ENCODE peak calls at places on chromosome 2, in eight cellular contexts. One of them, this sample, is unnamed.

GRCh38 chr2:174635747-174636399 is 38.3 kb upstream of the WIPF1 start:
- DNase-seq in stimulated activated CD4-positive, alpha-beta T cell treated with anti-CD3 and anti-CD28 coated beads, Interleukin-2, amount 100 ng/mL, for 24 hours: no peak
- DNase-seq in stomach: no peak
- DNase-seq in MM.1S: no peak
- DNase-seq in activated T-cell treated with anti-CD3 and anti-CD28 coated beads, Interleukin-2, amount 50 U/mL, for 48 hours: no peak
- DNase-seq in iris pigment epithelial cell: peak
- DNase-seq in AG09309: no peak
- DNase-seq in T-helper 9 cell: no peak
- DNase-seq in this sample: no peak

GRCh38 chr2:178204987-178205386 is 10.7 kb downstream of the OSBPL6 start:
- DNase-seq in stimulated activated CD4-positive, alpha-beta T cell treated with anti-CD3 and anti-CD28 coated beads, Interleukin-2, amount 100 ng/mL, for 24 hours: no peak
- DNase-seq in stomach: no peak
- DNase-seq in MM.1S: no peak
- DNase-seq in activated T-cell treated with anti-CD3 and anti-CD28 coated beads, Interleukin-2, amount 50 U/mL, for 48 hours: no peak
- DNase-seq in iris pigment epithelial cell: no peak
- DNase-seq in AG09309: no peak
- DNase-seq in T-helper 9 cell: no peak
- DNase-seq in this sample: no peak

GRCh38 chr2:239387811-239388210 is 13.0 kb downstream of the HDAC4 start:
- DNase-seq in stimulated activated CD4-positive, alpha-beta T cell treated with anti-CD3 and anti-CD28 coated beads, Interleukin-2, amount 100 ng/mL, for 24 hours: no peak
- DNase-seq in stomach: no peak
- DNase-seq in MM.1S: no peak
- DNase-seq in activated T-cell treated with anti-CD3 and anti-CD28 coated beads, Interleukin-2, amount 50 U/mL, for 48 hours: no peak
- DNase-seq in iris pigment epithelial cell: no peak
- DNase-seq in AG09309: no peak
- DNase-seq in T-helper 9 cell: no peak
- DNase-seq in this sample: no peak

GRCh38 chr2:120974950-120975349 is 239.3 kb downstream of the GLI2 start:
- DNase-seq in stimulated activated CD4-positive, alpha-beta T cell treated with anti-CD3 and anti-CD28 coated beads, Interleukin-2, amount 100 ng/mL, for 24 hours: no peak
- DNase-seq in stomach: no peak
- DNase-seq in MM.1S: no peak
- DNase-seq in activated T-cell treated with anti-CD3 and anti-CD28 coated beads, Interleukin-2, amount 50 U/mL, for 48 hours: no peak
- DNase-seq in iris pigment epithelial cell: no peak
- DNase-seq in AG09309: no peak
- DNase-seq in T-helper 9 cell: no peak
- DNase-seq in this sample: no peak

GRCh38 chr2:118249970-118250369 is 161.7 kb downstream of the INSIG2 start:
- DNase-seq in stimulated activated CD4-positive, alpha-beta T cell treated with anti-CD3 and anti-CD28 coated beads, Interleukin-2, amount 100 ng/mL, for 24 hours: no peak
- DNase-seq in stomach: no peak
- DNase-seq in MM.1S: no peak
- DNase-seq in activated T-cell treated with anti-CD3 and anti-CD28 coated beads, Interleukin-2, amount 50 U/mL, for 48 hours: no peak
- DNase-seq in iris pigment epithelial cell: peak
- DNase-seq in AG09309: peak
- DNase-seq in T-helper 9 cell: no peak
- DNase-seq in this sample: peak

GRCh38 chr2:137467246-137467862 is 496.9 kb upstream of the HNMT start:
- DNase-seq in stimulated activated CD4-positive, alpha-beta T cell treated with anti-CD3 and anti-CD28 coated beads, Interleukin-2, amount 100 ng/mL, for 24 hours: peak
- DNase-seq in stomach: no peak
- DNase-seq in MM.1S: peak
- DNase-seq in activated T-cell treated with anti-CD3 and anti-CD28 coated beads, Interleukin-2, amount 50 U/mL, for 48 hours: no peak
- DNase-seq in iris pigment epithelial cell: peak
- DNase-seq in AG09309: no peak
- DNase-seq in T-helper 9 cell: no peak
- DNase-seq in this sample: no peak

GRCh38 chr2:182186132-182186735 is 200.6 kb downstream of the PPP1R1C start:
- DNase-seq in stimulated activated CD4-positive, alpha-beta T cell treated with anti-CD3 and anti-CD28 coated beads, Interleukin-2, amount 100 ng/mL, for 24 hours: no peak
- DNase-seq in stomach: no peak
- DNase-seq in MM.1S: peak
- DNase-seq in activated T-cell treated with anti-CD3 and anti-CD28 coated beads, Interleukin-2, amount 50 U/mL, for 48 hours: no peak
- DNase-seq in iris pigment epithelial cell: peak
- DNase-seq in AG09309: no peak
- DNase-seq in T-helper 9 cell: no peak
- DNase-seq in this sample: no peak

GRCh38 chr2:152407204-152407721 is 72.3 kb downstream of the FMNL2 start:
- DNase-seq in stimulated activated CD4-positive, alpha-beta T cell treated with anti-CD3 and anti-CD28 coated beads, Interleukin-2, amount 100 ng/mL, for 24 hours: peak
- DNase-seq in stomach: no peak
- DNase-seq in MM.1S: peak
- DNase-seq in activated T-cell treated with anti-CD3 and anti-CD28 coated beads, Interleukin-2, amount 50 U/mL, for 48 hours: no peak
- DNase-seq in iris pigment epithelial cell: peak
- DNase-seq in AG09309: no peak
- DNase-seq in T-helper 9 cell: no peak
- DNase-seq in this sample: no peak

GRCh38 chr2:121071058-121071504 is 213.9 kb downstream of the TFCP2L1 start:
- DNase-seq in stimulated activated CD4-positive, alpha-beta T cell treated with anti-CD3 and anti-CD28 coated beads, Interleukin-2, amount 100 ng/mL, for 24 hours: peak
- DNase-seq in stomach: peak
- DNase-seq in MM.1S: no peak
- DNase-seq in activated T-cell treated with anti-CD3 and anti-CD28 coated beads, Interleukin-2, amount 50 U/mL, for 48 hours: peak
- DNase-seq in iris pigment epithelial cell: peak
- DNase-seq in AG09309: no peak
- DNase-seq in T-helper 9 cell: peak
- DNase-seq in this sample: no peak

GRCh38 chr2:172877826-172878225 is 142.2 kb downstream of the RAPGEF4 start:
- DNase-seq in stimulated activated CD4-positive, alpha-beta T cell treated with anti-CD3 and anti-CD28 coated beads, Interleukin-2, amount 100 ng/mL, for 24 hours: no peak
- DNase-seq in stomach: no peak
- DNase-seq in MM.1S: no peak
- DNase-seq in activated T-cell treated with anti-CD3 and anti-CD28 coated beads, Interleukin-2, amount 50 U/mL, for 48 hours: no peak
- DNase-seq in iris pigment epithelial cell: peak
- DNase-seq in AG09309: no peak
- DNase-seq in T-helper 9 cell: no peak
- DNase-seq in this sample: no peak

GRCh38 chr2:63698825-63699548 is 110.2 kb downstream of the MDH1 start:
- DNase-seq in stimulated activated CD4-positive, alpha-beta T cell treated with anti-CD3 and anti-CD28 coated beads, Interleukin-2, amount 100 ng/mL, for 24 hours: no peak
- DNase-seq in stomach: no peak
- DNase-seq in MM.1S: peak
- DNase-seq in activated T-cell treated with anti-CD3 and anti-CD28 coated beads, Interleukin-2, amount 50 U/mL, for 48 hours: no peak
- DNase-seq in iris pigment epithelial cell: peak
- DNase-seq in AG09309: peak
- DNase-seq in T-helper 9 cell: no peak
- DNase-seq in this sample: peak

GRCh38 chr2:45960057-45960863 is 308.8 kb downstream of the PRKCE start:
- DNase-seq in stimulated activated CD4-positive, alpha-beta T cell treated with anti-CD3 and anti-CD28 coated beads, Interleukin-2, amount 100 ng/mL, for 24 hours: no peak
- DNase-seq in stomach: no peak
- DNase-seq in MM.1S: no peak
- DNase-seq in activated T-cell treated with anti-CD3 and anti-CD28 coated beads, Interleukin-2, amount 50 U/mL, for 48 hours: no peak
- DNase-seq in iris pigment epithelial cell: no peak
- DNase-seq in AG09309: no peak
- DNase-seq in T-helper 9 cell: no peak
- DNase-seq in this sample: no peak

GRCh38 chr2:147479363-147479762 is 365.5 kb upstream of the ACVR2A start:
- DNase-seq in stimulated activated CD4-positive, alpha-beta T cell treated with anti-CD3 and anti-CD28 coated beads, Interleukin-2, amount 100 ng/mL, for 24 hours: no peak
- DNase-seq in stomach: no peak
- DNase-seq in MM.1S: no peak
- DNase-seq in activated T-cell treated with anti-CD3 and anti-CD28 coated beads, Interleukin-2, amount 50 U/mL, for 48 hours: no peak
- DNase-seq in iris pigment epithelial cell: no peak
- DNase-seq in AG09309: no peak
- DNase-seq in T-helper 9 cell: no peak
- DNase-seq in this sample: no peak

GRCh38 chr2:140990416-140990815 is 1140.4 kb downstream of the LRP1B start:
- DNase-seq in stimulated activated CD4-positive, alpha-beta T cell treated with anti-CD3 and anti-CD28 coated beads, Interleukin-2, amount 100 ng/mL, for 24 hours: no peak
- DNase-seq in stomach: no peak
- DNase-seq in MM.1S: no peak
- DNase-seq in activated T-cell treated with anti-CD3 and anti-CD28 coated beads, Interleukin-2, amount 50 U/mL, for 48 hours: no peak
- DNase-seq in iris pigment epithelial cell: peak
- DNase-seq in AG09309: peak
- DNase-seq in T-helper 9 cell: no peak
- DNase-seq in this sample: peak